ENCODE peak calls at places on chromosomes 2 and 18, in ten cellular contexts. C is neural crest cell, S is fibroblast of lung, L is H9, I is GM12865, F is fibroblast of mammary gland, D is WTC11, V is nephron progenitor cell, P is left ventricle myocardium inferior, M is mesothelial cell of epicardium. G is an unnamed sample.

GRCh38 chr2:109063326-109063670 is 65.7 kb upstream of the SH3RF3 start:
- DNase-seq in V (no peak), C (no peak), S (no peak), F (no peak), M (no peak), I (no peak), D (peak; percentile 24), L (peak; percentile 50), P (no peak), G (no peak)

GRCh38 chr2:206937519-206937918 is 1.8 kb upstream of the CPO start:
- DNase-seq in M (no peak), D (no peak), P (no peak), I (peak; percentile 32), F (no peak), S (no peak), C (no peak), V (no peak), L (no peak), G (no peak)

GRCh38 chr18:74778191-74778847 is 180.6 kb downstream of the ZNF407 start:
- DNase-seq in P (no peak), D (no peak), F (peak; percentile 16), V (no peak), L (no peak), S (no peak), M (no peak), I (no peak), C (no peak), G (peak; percentile 11)

GRCh38 chr2:26993768-26994167 is 23.3 kb downstream of the MAPRE3 start:
- DNase-seq in S (peak; percentile 27), F (no peak), C (no peak), D (no peak), M (no peak), L (no peak), P (no peak), V (no peak), I (no peak), G (peak; percentile 18)

GRCh38 chr2:46977899-46978298 is 62.3 kb upstream of the MCFD2 start:
- DNase-seq in L (no peak), V (no peak), C (no peak), F (no peak), D (no peak), M (no peak), P (no peak), I (peak; percentile 38), S (no peak), G (no peak)

GRCh38 chr2:204650611-204651010 is 105.3 kb downstream of the PARD3B start:
- DNase-seq in C (no peak), P (no peak), S (no peak), I (no peak), D (no peak), L (no peak), V (no peak), F (no peak), M (no peak), G (no peak)

GRCh38 chr2:215712850-215713230 is 277.0 kb upstream of the FN1 start:
- DNase-seq in F (peak; percentile 76), L (no peak), M (no peak), P (no peak), D (no peak), C (no peak), I (no peak), V (no peak), S (peak; percentile 79), G (no peak)

GRCh38 chr2:43939695-43940094 is 56.1 kb downstream of the LRPPRC start:
- DNase-seq in D (no peak), S (no peak), L (no peak), C (no peak), M (no peak), V (no peak), I (no peak), F (no peak), P (no peak), G (no peak)

GRCh38 chr2:104890092-104890393 is 36.1 kb downstream of the POU3F3 start:
- DNase-seq in P (no peak), I (no peak), F (no peak), M (no peak), C (no peak), D (no peak), V (no peak), S (no peak), L (no peak), G (no peak)

GRCh38 chr2:31267437-31268120 is 33.6 kb downstream of the EHD3 start:
- DNase-seq in F (no peak), S (no peak), M (no peak), D (no peak), P (no peak), I (no peak), C (no peak), V (no peak), L (no peak), G (no peak)

GRCh38 chr18:77101410-77102245 is 31.0 kb downstream of the MBP start:
- DNase-seq in S (peak; percentile 93), D (no peak), P (peak; percentile 77), F (peak; percentile 98), L (peak; percentile 68), M (no peak), I (peak; percentile 79), C (no peak), V (no peak), G (peak; percentile 95)

GRCh38 chr2:239360008-239360407 is 40.8 kb downstream of the HDAC4 start:
- DNase-seq in I (no peak), F (no peak), L (no peak), S (no peak), P (no peak), V (no peak), M (no peak), C (no peak), D (no peak), G (no peak)

DNA sequence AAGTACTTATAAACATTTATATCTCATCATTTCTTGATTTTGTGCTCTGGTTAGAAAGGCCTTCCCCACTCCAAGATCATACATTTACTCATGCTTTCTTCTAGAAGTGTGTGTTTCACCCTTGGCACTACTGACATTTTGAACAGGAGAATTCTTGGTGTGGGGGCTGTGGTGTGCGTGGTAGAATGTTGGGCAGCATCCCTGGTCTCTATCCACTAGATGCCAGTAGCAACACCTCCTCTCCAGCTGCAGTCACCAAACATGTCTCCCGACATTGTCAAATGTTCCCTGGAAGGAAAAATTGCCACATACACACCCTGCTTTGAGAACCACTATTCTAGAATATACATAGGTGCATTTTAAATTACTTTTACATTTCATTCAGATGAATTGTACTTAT is 8.7 kb upstream of the TGIF1 start:
- DNase-seq in F (no peak), C (no peak), V (peak; percentile 12), I (no peak), D (peak; percentile 38), L (peak; percentile 51), S (peak; percentile 51), M (no peak), P (no peak), G (peak; percentile 47)
- TF ChIP-seq CTCF in F (peak; percentile 5), C (peak; percentile 32), V (peak; percentile 28), I (no peak), D (no peak), L (peak; percentile 64), S (peak; percentile 39), M (no peak), P (peak; percentile 55), G (no peak)

GRCh38 chr2:197813093-197813787 is 8.8 kb downstream of the PLCL1 start:
- DNase-seq in S (peak; percentile 53), F (peak; percentile 77), V (no peak), C (no peak), M (no peak), I (peak; percentile 16), L (peak; percentile 28), D (no peak), P (no peak), G (peak; percentile 74)
- TF ChIP-seq CTCF in S (peak; percentile 55), F (peak; percentile 76), V (peak; percentile 55), C (peak; percentile 71), M (peak; percentile 56), I (peak; percentile 59), L (peak; percentile 81), D (peak; percentile 54), P (peak; percentile 62), G (peak; percentile 43)

GRCh38 chr2:240988146-240988545 is 10.3 kb upstream of the SNED1 start:
- DNase-seq in C (no peak), F (peak; percentile 54), P (no peak), V (no peak), D (peak; percentile 7), I (no peak), L (no peak), M (no peak), S (peak; percentile 48), G (no peak)

GRCh38 chr2:240990266-240990529 is 8.2 kb upstream of the SNED1 start:
- DNase-seq in D (no peak), P (no peak), C (no peak), I (no peak), F (no peak), V (no peak), M (no peak), L (no peak), S (no peak), G (no peak)

GRCh38 chr2:240990726-240991377 is 7.6 kb upstream of the SNED1 start:
- DNase-seq in V (no peak), M (no peak), P (no peak), F (no peak), I (no peak), S (no peak), D (no peak), C (no peak), L (no peak), G (no peak)

GRCh38 chr2:240988571-240989271 is 9.7 kb upstream of the SNED1 start:
- DNase-seq in I (no peak), M (no peak), C (no peak), D (no peak), P (no peak), L (no peak), S (no peak), V (no peak), F (no peak), G (no peak)

GRCh38 chr2:240989451-240990265 is 8.8 kb upstream of the SNED1 start:
- DNase-seq in M (peak; percentile 20), D (peak; percentile 53), P (no peak), I (peak; percentile 45), F (peak; percentile 40), C (peak; percentile 42), S (peak; percentile 32), L (no peak), V (peak; percentile 53), G (peak; percentile 60)
- TF ChIP-seq CTCF in M (no peak), D (no peak), P (peak; percentile 66), I (peak; percentile 63), F (peak; percentile 49), C (peak; percentile 59), S (peak; percentile 53), L (peak; percentile 69), V (peak; percentile 54), G (peak; percentile 44)

DNA sequence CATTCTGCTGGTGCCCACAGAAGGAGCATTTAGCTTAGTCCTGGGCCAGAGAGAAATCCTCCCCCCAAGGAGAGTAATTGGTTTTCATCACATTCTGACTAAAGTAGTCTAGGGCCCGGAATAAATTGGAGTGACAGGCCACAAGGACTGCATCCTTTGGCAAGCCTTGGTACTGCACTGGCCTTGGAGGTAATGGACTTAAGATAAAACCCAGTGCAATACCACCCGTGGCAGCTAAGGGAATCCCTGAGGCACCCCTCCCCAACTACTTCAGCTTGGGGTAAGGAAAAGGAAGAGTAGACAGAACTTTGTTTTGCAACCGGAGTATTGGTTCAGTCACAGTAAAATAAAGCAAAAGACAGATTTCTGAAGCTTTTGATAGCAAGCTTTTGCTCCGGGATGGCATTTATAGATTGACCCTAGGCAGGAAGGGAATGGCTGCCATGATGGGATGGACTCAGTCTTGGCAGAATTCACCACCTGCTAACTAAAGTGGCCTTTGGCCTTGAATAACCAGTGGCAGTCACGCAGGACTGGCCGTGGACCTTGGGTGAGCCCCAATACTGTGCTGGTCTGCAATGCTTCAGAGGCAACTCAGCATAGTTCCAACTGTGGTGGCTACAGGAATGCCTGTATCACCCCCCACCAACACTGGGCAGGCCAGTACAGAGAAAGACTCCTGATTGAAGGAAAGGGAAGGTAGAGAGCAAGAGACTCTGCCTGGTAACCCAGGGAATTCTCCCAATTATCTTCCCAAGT is 14.1 kb downstream of the ORC4 start:
- DNase-seq in V (no peak), D (no peak), P (no peak), M (no peak), L (peak; percentile 40), C (no peak), S (no peak), I (no peak), F (no peak), G (no peak)
- TF ChIP-seq CTCF in V (no peak), D (no peak), P (no peak), M (peak; percentile 23), L (peak; percentile 44), C (no peak), S (no peak), I (no peak), F (no peak), G (no peak)

G was measured in MCF 10A.